ENCODE peak calls at places on chromosome 11, in four cellular contexts. M, I, J and E are unnamed samples.

GRCh38 chr11:10117709-10118341 is 176.2 kb downstream of the SBF2 start:
- DNase-seq in J (no peak), M (no peak), I (peak; percentile 32), E (peak; percentile 72)

GRCh38 chr11:60905551-60906113 is 753 bp downstream of the PRPF19 start:
- DNase-seq in I (peak; percentile 78), M (peak; percentile 58), J (no peak), E (peak; percentile 17)

GRCh38 chr11:112321521-112322172 is 61.0 kb upstream of the PLET1 start:
- DNase-seq in M (no peak), J (no peak), I (peak; percentile 89), E (peak; percentile 97)

GRCh38 chr11:118914178-118914918 is 11.4 kb downstream of the BCL9L start:
- DNase-seq in J (peak; percentile 59), M (no peak), I (no peak), E (no peak)

GRCh38 chr11:1487851-1488574 is 1.4 kb upstream of the MOB2 start:
- DNase-seq in I (no peak), J (no peak), M (peak; percentile 79), E (no peak)

GRCh38 chr11:19938051-19938856 is 222.0 kb downstream of the DBX1 start:
- DNase-seq in J (no peak), M (no peak), I (peak; percentile 54), E (peak; percentile 80)

GRCh38 chr11:6630632-6631291 is 11.5 kb upstream of the TPP1 start:
- DNase-seq in M (no peak), I (no peak), J (no peak), E (no peak)

GRCh38 chr11:706439-706956 is 467 bp downstream of the EPS8L2 start:
- DNase-seq in J (no peak), M (no peak), I (peak; percentile 36), E (peak; percentile 24)

GRCh38 chr11:37449146-37449545 is 851.1 kb upstream of the RAG2 start:
- DNase-seq in J (no peak), I (peak; percentile 68), M (no peak), E (peak; percentile 84)

GRCh38 chr11:134338068-134338467 is 6.3 kb downstream of the GLB1L2 start:
- DNase-seq in I (no peak), J (no peak), M (no peak), E (no peak)

GRCh38 chr11:61302550-61302949 is 7.4 kb upstream of the VWCE start:
- DNase-seq in J (no peak), M (no peak), I (no peak), E (no peak)

GRCh38 chr11:4610258-4610935 is 2.4 kb upstream of the TRIM68 start:
- DNase-seq in J (no peak), I (peak; percentile 5), M (no peak), E (no peak)

GRCh38 chr11:62538470-62539237 is 8.0 kb downstream of the AHNAK start:
- DNase-seq in I (no peak), M (no peak), J (no peak), E (no peak)

GRCh38 chr11:113673566-113674396 is 32.3 kb downstream of the TMPRSS5 start:
- DNase-seq in I (peak; percentile 14), M (no peak), J (no peak), E (no peak)

GRCh38 chr11:2538951-2539735 is 94.3 kb downstream of the KCNQ1 start:
- DNase-seq in J (no peak), M (peak; percentile 46), I (no peak), E (no peak)

GRCh38 chr11:47124675-47125074 is 52.0 kb downstream of the ARFGAP2 start:
- DNase-seq in I (no peak), M (no peak), J (no peak), E (no peak)

GRCh38 chr11:102007567-102008437 is 39.4 kb upstream of the CFAP300 start:
- DNase-seq in M (no peak), I (peak; percentile 66), J (no peak), E (peak; percentile 72)

GRCh38 chr11:128291043-128291442 is 296.3 kb downstream of the ETS1 start:
- DNase-seq in M (no peak), J (no peak), I (no peak), E (no peak)

GRCh38 chr11:14789879-14790484 is 102.0 kb downstream of the CYP2R1 start:
- DNase-seq in J (no peak), I (peak; percentile 28), M (no peak), E (peak; percentile 41)